ENCODE peak calls at places on chromosomes 3 and 15, in six cellular contexts. One of them, this sample, is unnamed.
A peak's percentile ranks its signal among the peaks of the same experiment; 100 is the strongest.

GRCh38 chr3:195069501-195070251 is 201.3 kb downstream of the XXYLT1 start:
- DNase-seq in psoas muscle: no peak
- DNase-seq in epithelial cell of prostate: no peak
- DNase-seq in HL-60: no peak
- DNase-seq in fibroblast of lung: no peak
- DNase-seq in heart right ventricle: no peak
- DNase-seq in this sample: no peak

GRCh38 chr3:184008161-184008560 is 9.5 kb downstream of the ABCC5 start:
- DNase-seq in psoas muscle: no peak
- DNase-seq in epithelial cell of prostate: no peak
- DNase-seq in HL-60: no peak
- DNase-seq in fibroblast of lung: no peak
- DNase-seq in heart right ventricle: no peak
- DNase-seq in this sample: no peak

GRCh38 chr15:92892201-92892555 is 7.9 kb upstream of the CHD2 start:
- DNase-seq in psoas muscle: no peak
- DNase-seq in epithelial cell of prostate: no peak
- DNase-seq in HL-60: no peak
- DNase-seq in fibroblast of lung: no peak
- DNase-seq in heart right ventricle: no peak
- DNase-seq in this sample: no peak

GRCh38 chr15:35014265-35014664 is 26.2 kb upstream of the ZNF770 start:
- DNase-seq in psoas muscle: no peak
- DNase-seq in epithelial cell of prostate: no peak
- DNase-seq in HL-60: no peak
- DNase-seq in fibroblast of lung: no peak
- DNase-seq in heart right ventricle: no peak
- DNase-seq in this sample: no peak

GRCh38 chr3:173709026-173709425 is 311.5 kb downstream of the NLGN1 start:
- DNase-seq in psoas muscle: no peak
- DNase-seq in epithelial cell of prostate: no peak
- DNase-seq in HL-60: no peak
- DNase-seq in fibroblast of lung: no peak
- DNase-seq in heart right ventricle: no peak
- DNase-seq in this sample: no peak

GRCh38 chr3:71130516-71131384 is 452.8 kb downstream of the FOXP1 start:
- DNase-seq in psoas muscle: no peak
- DNase-seq in epithelial cell of prostate: no peak
- DNase-seq in HL-60: peak; percentile 20
- DNase-seq in fibroblast of lung: peak; percentile 90
- DNase-seq in heart right ventricle: peak; percentile 33
- DNase-seq in this sample: no peak

GRCh38 chr3:65995030-65995429 is 43.7 kb downstream of the MAGI1 start:
- DNase-seq in psoas muscle: no peak
- DNase-seq in epithelial cell of prostate: no peak
- DNase-seq in HL-60: no peak
- DNase-seq in fibroblast of lung: peak; percentile 46
- DNase-seq in heart right ventricle: no peak
- DNase-seq in this sample: no peak

GRCh38 chr3:134847349-134847748 is 52.3 kb downstream of the EPHB1 start:
- DNase-seq in psoas muscle: no peak
- DNase-seq in epithelial cell of prostate: no peak
- DNase-seq in HL-60: no peak
- DNase-seq in fibroblast of lung: no peak
- DNase-seq in heart right ventricle: no peak
- DNase-seq in this sample: no peak

GRCh38 chr3:123602325-123602724 is 17.5 kb upstream of the HACD2 start:
- DNase-seq in psoas muscle: no peak
- DNase-seq in epithelial cell of prostate: peak; percentile 68
- DNase-seq in HL-60: no peak
- DNase-seq in fibroblast of lung: peak; percentile 93
- DNase-seq in heart right ventricle: no peak
- DNase-seq in this sample: peak; percentile 81

GRCh38 chr15:29926083-29926388 is 103.8 kb upstream of the TJP1 start:
- DNase-seq in psoas muscle: no peak
- DNase-seq in epithelial cell of prostate: no peak
- DNase-seq in HL-60: no peak
- DNase-seq in fibroblast of lung: no peak
- DNase-seq in heart right ventricle: no peak
- DNase-seq in this sample: no peak

GRCh38 chr3:110900583-110900982 is 171.0 kb upstream of the NECTIN3 start:
- DNase-seq in psoas muscle: no peak
- DNase-seq in epithelial cell of prostate: no peak
- DNase-seq in HL-60: no peak
- DNase-seq in fibroblast of lung: peak; percentile 31
- DNase-seq in heart right ventricle: no peak
- DNase-seq in this sample: no peak

GRCh38 chr3:140152851-140153640 is 218.1 kb downstream of the CLSTN2 start:
- DNase-seq in psoas muscle: peak; percentile 50
- DNase-seq in epithelial cell of prostate: no peak
- DNase-seq in HL-60: no peak
- DNase-seq in fibroblast of lung: no peak
- DNase-seq in heart right ventricle: peak; percentile 57
- DNase-seq in this sample: no peak

GRCh38 chr3:46893146-46893748 is 15.7 kb downstream of the PTH1R start:
- DNase-seq in psoas muscle: peak; percentile 60
- DNase-seq in epithelial cell of prostate: no peak
- DNase-seq in HL-60: no peak
- DNase-seq in fibroblast of lung: no peak
- DNase-seq in heart right ventricle: no peak
- DNase-seq in this sample: no peak

DNA sequence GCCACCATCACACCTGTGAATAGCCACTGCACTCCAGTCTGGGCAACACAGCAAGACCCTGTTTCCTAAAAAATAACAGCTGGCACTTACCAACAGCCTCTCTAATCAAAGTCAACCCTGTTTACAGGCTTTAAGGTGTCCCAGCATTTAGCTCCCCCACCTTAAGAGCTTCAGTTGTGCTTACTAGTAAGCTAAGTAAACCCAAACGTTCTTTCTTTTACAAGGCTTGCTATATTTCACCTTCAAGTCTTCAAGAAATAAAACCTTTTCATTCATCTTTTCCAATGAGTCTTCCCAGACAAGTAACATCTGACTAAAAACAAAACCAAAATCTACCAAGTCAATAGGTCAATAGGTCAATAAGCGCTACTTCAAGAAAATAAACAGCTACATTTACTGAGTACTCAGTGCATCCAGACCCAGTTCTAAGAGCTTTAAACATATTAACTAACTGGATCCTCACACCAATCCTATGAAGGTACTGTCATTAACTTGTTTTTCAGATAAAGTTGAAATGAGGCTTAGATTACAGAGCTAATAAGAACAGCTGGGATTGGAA is 62.4 kb downstream of the PBRM1 start:
- DNase-seq in psoas muscle: no peak
- DNase-seq in epithelial cell of prostate: no peak
- DNase-seq in HL-60: no peak
- DNase-seq in fibroblast of lung: no peak
- DNase-seq in heart right ventricle: no peak
- DNase-seq in this sample: no peak
- H3K27ac ChIP-seq in psoas muscle: no peak overlapping the region
- H3K27ac ChIP-seq in epithelial cell of prostate: no peak overlapping the region
- H3K27ac ChIP-seq in HL-60: no peak overlapping the region
- H3K27ac ChIP-seq in fibroblast of lung: no peak overlapping the region
- H3K27ac ChIP-seq in heart right ventricle: no peak overlapping the region
- H3K27ac ChIP-seq in this sample: no peak overlapping the region

GRCh38 chr15:70141376-70142071 is 43.8 kb upstream of the TLE3 start:
- DNase-seq in psoas muscle: peak; percentile 39
- DNase-seq in epithelial cell of prostate: no peak
- DNase-seq in HL-60: no peak
- DNase-seq in fibroblast of lung: no peak
- DNase-seq in heart right ventricle: no peak
- DNase-seq in this sample: no peak
- H3K27ac ChIP-seq in psoas muscle: no peak overlapping the region
- H3K27ac ChIP-seq in epithelial cell of prostate: no peak overlapping the region
- H3K27ac ChIP-seq in HL-60: peak overlapping the region; percentile 32
- H3K27ac ChIP-seq in fibroblast of lung: no peak overlapping the region
- H3K27ac ChIP-seq in heart right ventricle: peak overlapping the region; percentile 21
- H3K27ac ChIP-seq in this sample: no peak overlapping the region

GRCh38 chr3:127889976-127890650 is 24.9 kb upstream of the KBTBD12 start:
- DNase-seq in psoas muscle: no peak
- DNase-seq in epithelial cell of prostate: peak; percentile 6
- DNase-seq in HL-60: no peak
- DNase-seq in fibroblast of lung: no peak
- DNase-seq in heart right ventricle: no peak
- DNase-seq in this sample: no peak
- H3K27ac ChIP-seq in psoas muscle: no peak overlapping the region
- H3K27ac ChIP-seq in epithelial cell of prostate: peak overlapping the region; percentile 95
- H3K27ac ChIP-seq in HL-60: no peak overlapping the region
- H3K27ac ChIP-seq in fibroblast of lung: no peak overlapping the region
- H3K27ac ChIP-seq in heart right ventricle: no peak overlapping the region
- H3K27ac ChIP-seq in this sample: peak overlapping the region; percentile 54

GRCh38 chr15:31372635-31373091 is 46.0 kb downstream of the KLF13 start:
- DNase-seq in psoas muscle: peak; percentile 92
- DNase-seq in epithelial cell of prostate: peak; percentile 29
- DNase-seq in HL-60: no peak
- DNase-seq in fibroblast of lung: peak; percentile 86
- DNase-seq in heart right ventricle: peak; percentile 89
- DNase-seq in this sample: peak; percentile 82

GRCh38 chr15:31373970-31374369 is 47.3 kb downstream of the KLF13 start:
- DNase-seq in psoas muscle: peak; percentile 39
- DNase-seq in epithelial cell of prostate: no peak
- DNase-seq in HL-60: no peak
- DNase-seq in fibroblast of lung: no peak
- DNase-seq in heart right ventricle: no peak
- DNase-seq in this sample: no peak

GRCh38 chr15:31369716-31370115 is 43.1 kb downstream of the KLF13 start:
- DNase-seq in psoas muscle: no peak
- DNase-seq in epithelial cell of prostate: no peak
- DNase-seq in HL-60: no peak
- DNase-seq in fibroblast of lung: no peak
- DNase-seq in heart right ventricle: no peak
- DNase-seq in this sample: no peak

GRCh38 chr15:31373096-31373865 is 46.6 kb downstream of the KLF13 start:
- DNase-seq in psoas muscle: peak; percentile 32
- DNase-seq in epithelial cell of prostate: no peak
- DNase-seq in HL-60: no peak
- DNase-seq in fibroblast of lung: no peak
- DNase-seq in heart right ventricle: no peak
- DNase-seq in this sample: no peak

GRCh38 chr15:31371520-31372240 is 45.0 kb downstream of the KLF13 start:
- DNase-seq in psoas muscle: peak; percentile 56
- DNase-seq in epithelial cell of prostate: no peak
- DNase-seq in HL-60: no peak
- DNase-seq in fibroblast of lung: no peak
- DNase-seq in heart right ventricle: no peak
- DNase-seq in this sample: no peak
- H3K27ac ChIP-seq in psoas muscle: peak overlapping the region; percentile 23
- H3K27ac ChIP-seq in epithelial cell of prostate: no peak overlapping the region
- H3K27ac ChIP-seq in HL-60: no peak overlapping the region
- H3K27ac ChIP-seq in fibroblast of lung: peak overlapping the region; percentile 39
- H3K27ac ChIP-seq in heart right ventricle: peak overlapping the region; percentile 82
- H3K27ac ChIP-seq in this sample: no peak overlapping the region

DNA sequence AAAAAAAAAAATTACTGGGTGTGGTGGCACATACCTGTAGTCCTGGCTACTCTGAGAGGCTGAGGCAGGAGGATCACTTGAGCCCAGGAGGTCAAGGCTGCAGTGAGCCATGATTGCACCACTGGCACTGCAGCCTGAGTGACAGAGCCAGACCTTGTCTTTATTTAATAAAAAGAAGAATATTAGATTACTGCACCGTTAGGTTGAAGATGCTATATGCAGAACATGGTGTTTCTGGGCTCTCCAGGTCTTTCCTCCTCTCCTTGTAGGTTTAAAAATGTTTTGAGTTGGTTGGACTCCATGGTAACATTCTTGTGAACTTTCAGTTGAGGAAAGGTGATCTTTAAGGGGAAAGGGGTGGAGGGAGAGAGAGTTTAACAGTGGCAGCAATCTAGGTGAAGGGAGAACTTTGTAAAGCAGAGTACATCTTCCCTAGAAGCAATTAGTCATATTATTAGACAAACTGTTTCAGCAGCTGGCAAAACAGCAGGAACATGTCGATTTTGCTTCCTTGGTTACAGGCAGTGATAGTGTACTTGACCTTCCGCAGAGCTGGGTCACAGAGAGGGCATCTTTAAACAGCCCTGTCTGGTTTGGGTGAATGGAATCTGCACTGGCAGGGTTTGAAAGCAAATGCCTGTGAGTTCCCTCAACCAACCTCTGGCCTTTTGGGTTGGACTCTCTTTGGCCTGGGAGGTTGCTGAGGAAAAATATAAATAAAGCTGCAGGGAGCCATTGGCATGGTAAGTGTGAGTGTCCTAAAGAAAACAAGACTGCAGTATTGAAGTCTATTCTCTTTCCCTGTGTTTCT is 42.8 kb downstream of the NR2C2 start:
- DNase-seq in psoas muscle: no peak
- DNase-seq in epithelial cell of prostate: no peak
- DNase-seq in HL-60: no peak
- DNase-seq in fibroblast of lung: peak; percentile 23
- DNase-seq in heart right ventricle: no peak
- DNase-seq in this sample: no peak
- H3K27ac ChIP-seq in psoas muscle: peak overlapping the region; percentile 39
- H3K27ac ChIP-seq in epithelial cell of prostate: no peak overlapping the region
- H3K27ac ChIP-seq in HL-60: no peak overlapping the region
- H3K27ac ChIP-seq in fibroblast of lung: no peak overlapping the region
- H3K27ac ChIP-seq in heart right ventricle: peak overlapping the region; percentile 84
- H3K27ac ChIP-seq in this sample: no peak overlapping the region

GRCh38 chr15:44729394-44729913 is 6.9 kb upstream of the TRIM69 start:
- DNase-seq in psoas muscle: peak; percentile 54
- DNase-seq in epithelial cell of prostate: no peak
- DNase-seq in HL-60: no peak
- DNase-seq in fibroblast of lung: peak; percentile 50
- DNase-seq in heart right ventricle: peak; percentile 29
- DNase-seq in this sample: no peak
- H3K27ac ChIP-seq in psoas muscle: peak overlapping the region; percentile 93
- H3K27ac ChIP-seq in epithelial cell of prostate: peak overlapping the region; percentile 89
- H3K27ac ChIP-seq in HL-60: peak overlapping the region; percentile 82
- H3K27ac ChIP-seq in fibroblast of lung: peak overlapping the region; percentile 95
- H3K27ac ChIP-seq in heart right ventricle: peak overlapping the region; percentile 95
- H3K27ac ChIP-seq in this sample: peak overlapping the region; percentile 95